ENCODE peak calls at places on chromosomes 7 and 10, in seven cellular contexts. S, L, G, V, W, K and A are unnamed samples.

GRCh38 chr10:130027716-130028464 is 63.8 kb upstream of the EBF3 start:
- DNase-seq in S (no peak), L (no peak), G (no peak), V (no peak), W (no peak), K (no peak), A (no peak)

GRCh38 chr7:75695036-75695435 is 43.7 kb downstream of the HIP1 start:
- DNase-seq in S (no peak), L (no peak), G (no peak), V (no peak), W (no peak), K (no peak), A (no peak)

GRCh38 chr10:104333728-104334373 is 4.4 kb downstream of the ITPRIP start:
- DNase-seq in S (no peak), L (no peak), G (no peak), V (no peak), W (peak; percentile 16), K (no peak), A (no peak)

GRCh38 chr7:100366411-100367250 is 6.7 kb upstream of the PILRA start:
- DNase-seq in S (no peak), L (no peak), G (no peak), V (no peak), W (no peak), K (no peak), A (no peak)

GRCh38 chr10:42551582-42552187 is 86.7 kb downstream of the ZNF33B start:
- DNase-seq in S (no peak), L (no peak), G (no peak), V (no peak), W (no peak), K (no peak), A (no peak)

GRCh38 chr7:84188811-84189405 is 5.7 kb downstream of the SEMA3A start:
- DNase-seq in S (no peak), L (no peak), G (no peak), V (no peak), W (no peak), K (no peak), A (no peak)

GRCh38 chr7:10412426-10413019 is 561.1 kb upstream of the PHF14 start:
- DNase-seq in S (peak; percentile 65), L (no peak), G (no peak), V (peak; percentile 16), W (peak; percentile 24), K (no peak), A (peak; percentile 46)

GRCh38 chr7:84637568-84638338 is 443.2 kb upstream of the SEMA3A start:
- DNase-seq in S (peak; percentile 48), L (no peak), G (no peak), V (no peak), W (no peak), K (no peak), A (no peak)

GRCh38 chr10:89621438-89621837 is 23.6 kb downstream of the PANK1 start:
- DNase-seq in S (no peak), L (no peak), G (no peak), V (no peak), W (no peak), K (no peak), A (no peak)

GRCh38 chr7:64183126-64183742 is 23.8 kb upstream of the ZNF735 start:
- DNase-seq in S (no peak), L (no peak), G (no peak), V (no peak), W (no peak), K (no peak), A (no peak)

GRCh38 chr10:22821501-22821900 is 106.4 kb upstream of the ARMC3 start:
- DNase-seq in S (no peak), L (no peak), G (no peak), V (no peak), W (no peak), K (no peak), A (no peak)

GRCh38 chr10:131979821-131980270 is 1.9 kb downstream of the BNIP3 start:
- DNase-seq in S (peak; percentile 35), L (peak; percentile 73), G (no peak), V (no peak), W (no peak), K (peak; percentile 53), A (peak; percentile 67)

GRCh38 chr10:126158090-126158489 is 230.2 kb downstream of the ADAM12 start:
- DNase-seq in S (no peak), L (no peak), G (no peak), V (no peak), W (no peak), K (no peak), A (no peak)

DNA sequence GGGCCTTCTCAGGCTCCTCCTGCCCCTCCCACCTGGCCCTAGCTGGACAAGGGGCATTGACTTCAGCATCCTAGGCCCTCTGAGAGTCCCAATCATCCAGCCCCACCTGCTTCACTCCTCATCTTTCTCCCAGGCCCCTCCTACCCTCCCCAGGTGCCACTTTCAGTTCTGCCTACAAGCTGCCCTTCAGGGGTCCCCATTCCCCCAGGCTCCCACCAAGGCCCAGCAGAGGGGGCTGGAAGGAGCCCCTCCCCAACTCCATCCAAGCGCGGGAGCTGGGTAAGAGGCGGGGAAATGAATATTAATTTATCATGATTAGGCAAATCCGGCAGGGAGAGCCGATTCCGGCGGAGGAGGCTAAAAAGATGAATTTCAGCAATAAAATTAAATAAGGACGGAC is 14.2 kb downstream of the POLL start:
- DNase-seq in S (no peak), L (no peak), G (no peak), V (no peak), W (no peak), K (no peak), A (no peak)
- H3K27me3 ChIP-seq in S (no peaks in the 10 kb centered on the region), L (peaks cover 13% of the 10 kb centered on the region), G (no peaks in the 10 kb centered on the region), V (no peaks in the 10 kb centered on the region), W (peaks cover 9% of the 10 kb centered on the region), K (no peaks in the 10 kb centered on the region), A (no peaks in the 10 kb centered on the region)

DNA sequence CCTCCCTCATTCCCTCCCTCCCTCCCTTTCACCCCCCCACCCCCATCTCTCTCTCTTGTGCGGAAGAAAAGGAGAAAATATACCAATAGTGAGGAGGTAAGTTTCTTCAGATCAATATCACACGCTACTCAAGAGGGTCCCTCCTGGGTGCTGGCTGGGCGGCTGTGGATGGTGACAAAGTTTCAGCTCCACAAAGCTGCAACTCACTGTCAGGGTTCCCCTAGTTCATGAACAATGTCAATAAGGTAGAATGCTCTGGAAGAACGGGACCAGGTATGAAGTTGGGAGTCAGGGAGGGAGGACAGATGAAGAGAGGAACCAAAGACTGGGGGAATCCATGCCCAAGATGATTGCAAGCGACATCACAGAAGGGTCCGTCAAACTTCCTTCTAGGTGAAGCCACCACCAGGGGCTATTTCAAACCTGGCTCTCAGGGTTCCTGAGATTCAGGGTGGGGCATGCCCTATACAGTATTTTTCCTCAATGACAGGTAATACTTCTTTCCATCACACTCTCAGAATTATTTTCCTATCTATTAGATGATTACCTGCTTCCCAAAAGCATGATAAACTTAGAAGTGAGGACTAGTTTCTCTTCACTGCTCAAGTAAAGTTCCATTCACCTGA is 1.4 kb upstream of the PDE1C start:
- DNase-seq in S (no peak), L (no peak), G (no peak), V (no peak), W (no peak), K (no peak), A (no peak)
- H3K27me3 ChIP-seq in S (peaks cover 85% of the 10 kb centered on the region), L (peaks cover 15% of the 10 kb centered on the region), G (no peaks in the 10 kb centered on the region), V (peaks cover 6% of the 10 kb centered on the region), W (peaks cover 20% of the 10 kb centered on the region), K (no peaks in the 10 kb centered on the region), A (no peaks in the 10 kb centered on the region)

GRCh38 chr7:128158370-128158769 is 82.7 kb upstream of the LEP start:
- DNase-seq in S (no peak), L (no peak), G (no peak), V (no peak), W (no peak), K (no peak), A (peak; percentile 21)
- H3K27me3 ChIP-seq in S (peaks cover 47% of the 10 kb centered on the region), L (peaks cover 95% of the 10 kb centered on the region), G (no peaks in the 10 kb centered on the region), V (no peaks in the 10 kb centered on the region), W (no peaks in the 10 kb centered on the region), K (no peaks in the 10 kb centered on the region), A (no peaks in the 10 kb centered on the region)

GRCh38 chr7:156177396-156178055 is 365.3 kb upstream of the SHH start:
- DNase-seq in S (no peak), L (no peak), G (no peak), V (no peak), W (no peak), K (no peak), A (no peak)

GRCh38 chr7:156178857-156179256 is 366.6 kb upstream of the SHH start:
- DNase-seq in S (no peak), L (no peak), G (no peak), V (no peak), W (no peak), K (no peak), A (no peak)

GRCh38 chr7:156179872-156180390 is 367.7 kb upstream of the SHH start:
- DNase-seq in S (no peak), L (no peak), G (no peak), V (no peak), W (no peak), K (no peak), A (peak; percentile 24)

GRCh38 chr7:156176039-156176438 is 363.8 kb upstream of the SHH start:
- DNase-seq in S (no peak), L (no peak), G (no peak), V (no peak), W (no peak), K (no peak), A (no peak)

GRCh38 chr7:156178214-156178613 is 366.0 kb upstream of the SHH start:
- DNase-seq in S (no peak), L (no peak), G (no peak), V (no peak), W (no peak), K (no peak), A (no peak)
- H3K27me3 ChIP-seq in S (no peaks in the 10 kb centered on the region), L (peaks cover 87% of the 10 kb centered on the region), G (no peaks in the 10 kb centered on the region), V (no peaks in the 10 kb centered on the region), W (no peaks in the 10 kb centered on the region), K (peaks cover 3% of the 10 kb centered on the region), A (no peaks in the 10 kb centered on the region)

DNA sequence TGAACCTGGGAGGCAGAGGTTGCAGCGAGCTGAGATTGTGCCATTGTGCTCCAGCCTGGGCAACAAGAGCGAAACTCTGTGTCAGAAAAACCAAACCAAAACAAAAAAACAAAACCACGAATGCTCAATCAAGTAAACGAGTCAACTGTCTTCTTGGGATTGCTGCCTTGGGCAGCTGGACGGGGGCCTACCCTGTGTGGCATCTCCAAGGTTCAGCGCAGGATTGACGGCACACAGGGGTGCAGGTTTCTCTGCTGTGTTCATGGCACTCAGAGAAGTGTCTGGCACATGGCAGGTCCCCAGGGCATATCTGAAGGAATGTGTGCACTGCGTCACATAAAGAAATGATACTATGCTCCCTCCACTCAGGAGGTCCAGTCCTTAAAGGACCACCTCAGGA is 25.2 kb upstream of the CRYGN start:
- DNase-seq in S (no peak), L (no peak), G (no peak), V (no peak), W (no peak), K (no peak), A (no peak)
- H3K27me3 ChIP-seq in S (no peaks in the 10 kb centered on the region), L (no peaks in the 10 kb centered on the region), G (no peaks in the 10 kb centered on the region), V (no peaks in the 10 kb centered on the region), W (no peaks in the 10 kb centered on the region), K (no peaks in the 10 kb centered on the region), A (no peaks in the 10 kb centered on the region)

DNA sequence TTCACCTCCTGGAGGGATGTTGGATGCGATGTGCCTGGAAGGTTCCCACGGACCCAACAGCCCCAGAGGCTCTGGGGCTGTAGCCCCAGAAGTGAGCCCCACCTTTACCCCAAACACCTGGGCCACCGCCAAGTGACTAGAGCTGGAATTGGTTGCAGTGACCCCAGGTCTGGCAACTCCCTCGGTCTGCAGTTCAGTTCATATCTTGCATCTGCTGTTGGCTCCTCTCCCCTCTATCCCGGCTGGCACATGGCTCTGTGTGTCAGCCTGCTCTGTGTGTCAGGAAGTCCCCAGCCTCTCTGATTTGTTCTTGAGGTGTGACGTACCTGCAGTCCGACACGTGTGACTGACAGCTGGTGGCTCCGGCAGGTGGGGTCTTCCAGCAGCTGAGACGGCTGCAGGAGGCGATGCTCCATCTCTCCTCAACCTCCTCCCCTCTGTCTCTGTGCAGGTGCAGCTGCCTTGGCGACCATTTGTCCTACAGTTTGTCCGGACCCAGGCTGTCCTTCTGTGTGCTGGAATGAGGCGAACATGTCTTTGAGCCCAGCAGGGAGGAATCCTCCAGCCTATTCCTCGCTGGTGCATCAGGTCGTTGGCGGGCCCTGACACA is 38.7 kb downstream of the ELFN1 start:
- DNase-seq in S (no peak), L (no peak), G (peak; percentile 29), V (no peak), W (no peak), K (no peak), A (peak; percentile 55)
- H3K27me3 ChIP-seq in S (no peaks in the 10 kb centered on the region), L (no peaks in the 10 kb centered on the region), G (no peaks in the 10 kb centered on the region), V (no peaks in the 10 kb centered on the region), W (no peaks in the 10 kb centered on the region), K (no peaks in the 10 kb centered on the region), A (no peaks in the 10 kb centered on the region)